ENCODE peak calls at places on chromosomes 13 and 19, in eight cellular contexts. One of them, this sample, is unnamed.

GRCh38 chr13:29958476-29958875 is 108.1 kb upstream of the UBL3 start:
- DNase-seq in foreskin fibroblast: no peak
- DNase-seq in IMR-90: no peak
- DNase-seq in mucosa of descending colon: no peak
- DNase-seq in left lung: no peak
- DNase-seq in BJ: no peak
- DNase-seq in HFF-Myc: no peak
- DNase-seq in mammary epithelial cell: no peak
- DNase-seq in this sample: no peak

GRCh38 chr13:57087006-57087405 is 53.7 kb upstream of the PRR20A start:
- DNase-seq in foreskin fibroblast: no peak
- DNase-seq in IMR-90: no peak
- DNase-seq in mucosa of descending colon: no peak
- DNase-seq in left lung: no peak
- DNase-seq in BJ: no peak
- DNase-seq in HFF-Myc: no peak
- DNase-seq in mammary epithelial cell: no peak
- DNase-seq in this sample: no peak

GRCh38 chr13:99614465-99614885 is 113.2 kb downstream of the TM9SF2 start:
- DNase-seq in foreskin fibroblast: no peak
- DNase-seq in IMR-90: no peak
- DNase-seq in mucosa of descending colon: no peak
- DNase-seq in left lung: no peak
- DNase-seq in BJ: no peak
- DNase-seq in HFF-Myc: no peak
- DNase-seq in mammary epithelial cell: peak; percentile 91
- DNase-seq in this sample: no peak

GRCh38 chr19:46546194-46546896 is 50.7 kb upstream of the PNMA8B start:
- DNase-seq in foreskin fibroblast: peak; percentile 16
- DNase-seq in IMR-90: peak; percentile 14
- DNase-seq in mucosa of descending colon: no peak
- DNase-seq in left lung: peak; percentile 70
- DNase-seq in BJ: no peak
- DNase-seq in HFF-Myc: no peak
- DNase-seq in mammary epithelial cell: peak; percentile 54
- DNase-seq in this sample: no peak

GRCh38 chr13:113761136-113761535 is 2.1 kb downstream of the TMEM255B start:
- DNase-seq in foreskin fibroblast: no peak
- DNase-seq in IMR-90: no peak
- DNase-seq in mucosa of descending colon: no peak
- DNase-seq in left lung: no peak
- DNase-seq in BJ: no peak
- DNase-seq in HFF-Myc: no peak
- DNase-seq in mammary epithelial cell: no peak
- DNase-seq in this sample: no peak

GRCh38 chr13:48838193-48839000 is 137.3 kb upstream of the FNDC3A start:
- DNase-seq in foreskin fibroblast: peak; percentile 9
- DNase-seq in IMR-90: peak; percentile 82
- DNase-seq in mucosa of descending colon: no peak
- DNase-seq in left lung: no peak
- DNase-seq in BJ: no peak
- DNase-seq in HFF-Myc: peak; percentile 44
- DNase-seq in mammary epithelial cell: no peak
- DNase-seq in this sample: no peak

GRCh38 chr13:28582225-28582891 is 76.6 kb upstream of the POMP start:
- DNase-seq in foreskin fibroblast: no peak
- DNase-seq in IMR-90: peak; percentile 53
- DNase-seq in mucosa of descending colon: no peak
- DNase-seq in left lung: no peak
- DNase-seq in BJ: no peak
- DNase-seq in HFF-Myc: no peak
- DNase-seq in mammary epithelial cell: no peak
- DNase-seq in this sample: peak; percentile 21

GRCh38 chr13:32471187-32471922 is 43.4 kb upstream of the N4BP2L1 start:
- DNase-seq in foreskin fibroblast: peak; percentile 16
- DNase-seq in IMR-90: peak; percentile 67
- DNase-seq in mucosa of descending colon: no peak
- DNase-seq in left lung: peak; percentile 43
- DNase-seq in BJ: no peak
- DNase-seq in HFF-Myc: no peak
- DNase-seq in mammary epithelial cell: no peak
- DNase-seq in this sample: peak; percentile 59

GRCh38 chr13:65605386-65605785 is 1624.8 kb downstream of the PCDH9 start:
- DNase-seq in foreskin fibroblast: no peak
- DNase-seq in IMR-90: peak; percentile 3
- DNase-seq in mucosa of descending colon: no peak
- DNase-seq in left lung: no peak
- DNase-seq in BJ: no peak
- DNase-seq in HFF-Myc: no peak
- DNase-seq in mammary epithelial cell: no peak
- DNase-seq in this sample: no peak

GRCh38 chr19:10805075-10805757 is 30.8 kb downstream of the TMED1 start:
- DNase-seq in foreskin fibroblast: no peak
- DNase-seq in IMR-90: no peak
- DNase-seq in mucosa of descending colon: no peak
- DNase-seq in left lung: peak; percentile 54
- DNase-seq in BJ: no peak
- DNase-seq in HFF-Myc: no peak
- DNase-seq in mammary epithelial cell: no peak
- DNase-seq in this sample: no peak

GRCh38 chr13:108533842-108534241 is 95.6 kb upstream of the MYO16 start:
- DNase-seq in foreskin fibroblast: no peak
- DNase-seq in IMR-90: no peak
- DNase-seq in mucosa of descending colon: no peak
- DNase-seq in left lung: no peak
- DNase-seq in BJ: no peak
- DNase-seq in HFF-Myc: no peak
- DNase-seq in mammary epithelial cell: no peak
- DNase-seq in this sample: no peak

GRCh38 chr13:94065741-94066140 is 413.7 kb downstream of the DCT start:
- DNase-seq in foreskin fibroblast: peak; percentile 47
- DNase-seq in IMR-90: peak; percentile 78
- DNase-seq in mucosa of descending colon: no peak
- DNase-seq in left lung: no peak
- DNase-seq in BJ: no peak
- DNase-seq in HFF-Myc: no peak
- DNase-seq in mammary epithelial cell: no peak
- DNase-seq in this sample: no peak

GRCh38 chr13:46659413-46660065 is 106.6 kb downstream of the LRCH1 start:
- DNase-seq in foreskin fibroblast: no peak
- DNase-seq in IMR-90: no peak
- DNase-seq in mucosa of descending colon: no peak
- DNase-seq in left lung: no peak
- DNase-seq in BJ: no peak
- DNase-seq in HFF-Myc: no peak
- DNase-seq in mammary epithelial cell: no peak
- DNase-seq in this sample: no peak

GRCh38 chr19:18418725-18419194 is 438 bp upstream of the SSBP4 start:
- DNase-seq in foreskin fibroblast: no peak
- DNase-seq in IMR-90: no peak
- DNase-seq in mucosa of descending colon: peak; percentile 77
- DNase-seq in left lung: no peak
- DNase-seq in BJ: no peak
- DNase-seq in HFF-Myc: no peak
- DNase-seq in mammary epithelial cell: no peak
- DNase-seq in this sample: no peak

GRCh38 chr13:44068737-44069136 is 189.0 kb downstream of the LACC1 start:
- DNase-seq in foreskin fibroblast: peak; percentile 48
- DNase-seq in IMR-90: peak; percentile 86
- DNase-seq in mucosa of descending colon: no peak
- DNase-seq in left lung: no peak
- DNase-seq in BJ: peak; percentile 34
- DNase-seq in HFF-Myc: no peak
- DNase-seq in mammary epithelial cell: peak; percentile 73
- DNase-seq in this sample: peak; percentile 45

GRCh38 chr19:34365463-34366401 is 736 bp downstream of the GPI start:
- DNase-seq in foreskin fibroblast: peak; percentile 34
- DNase-seq in IMR-90: peak; percentile 32
- DNase-seq in mucosa of descending colon: peak; percentile 79
- DNase-seq in left lung: peak; percentile 57
- DNase-seq in BJ: no peak
- DNase-seq in HFF-Myc: no peak
- DNase-seq in mammary epithelial cell: peak; percentile 31
- DNase-seq in this sample: no peak

GRCh38 chr19:34363094-34363493 is 1.9 kb upstream of the GPI start:
- DNase-seq in foreskin fibroblast: no peak
- DNase-seq in IMR-90: no peak
- DNase-seq in mucosa of descending colon: no peak
- DNase-seq in left lung: no peak
- DNase-seq in BJ: no peak
- DNase-seq in HFF-Myc: no peak
- DNase-seq in mammary epithelial cell: no peak
- DNase-seq in this sample: no peak

GRCh38 chr19:34363930-34364329 is 1.1 kb upstream of the GPI start:
- DNase-seq in foreskin fibroblast: no peak
- DNase-seq in IMR-90: no peak
- DNase-seq in mucosa of descending colon: no peak
- DNase-seq in left lung: no peak
- DNase-seq in BJ: no peak
- DNase-seq in HFF-Myc: no peak
- DNase-seq in mammary epithelial cell: no peak
- DNase-seq in this sample: no peak

GRCh38 chr19:34364462-34364829 is 550 bp upstream of the GPI start:
- DNase-seq in foreskin fibroblast: no peak
- DNase-seq in IMR-90: no peak
- DNase-seq in mucosa of descending colon: no peak
- DNase-seq in left lung: no peak
- DNase-seq in BJ: no peak
- DNase-seq in HFF-Myc: no peak
- DNase-seq in mammary epithelial cell: no peak
- DNase-seq in this sample: no peak

GRCh38 chr19:34364830-34365462 is at the start of gene GPI:
- DNase-seq in foreskin fibroblast: peak; percentile 33
- DNase-seq in IMR-90: peak; percentile 24
- DNase-seq in mucosa of descending colon: peak; percentile 80
- DNase-seq in left lung: peak; percentile 64
- DNase-seq in BJ: no peak
- DNase-seq in HFF-Myc: no peak
- DNase-seq in mammary epithelial cell: peak; percentile 53
- DNase-seq in this sample: no peak
- H3K4me3 ChIP-seq in foreskin fibroblast: peak within 1 kb of the TSS; percentile 80
- H3K4me3 ChIP-seq in IMR-90: peak within 1 kb of the TSS; percentile 99
- H3K4me3 ChIP-seq in mucosa of descending colon: peak within 1 kb of the TSS; percentile 90
- H3K4me3 ChIP-seq in left lung: peak within 1 kb of the TSS; percentile 97
- H3K4me3 ChIP-seq in BJ: peak within 1 kb of the TSS; percentile 83
- H3K4me3 ChIP-seq in HFF-Myc: peak within 1 kb of the TSS; percentile 90
- H3K4me3 ChIP-seq in mammary epithelial cell: peak within 1 kb of the TSS; percentile 83
- H3K4me3 ChIP-seq in this sample: peak within 1 kb of the TSS; percentile 90

GRCh38 chr19:4454621-4454951 is 3.0 kb downstream of the UBXN6 start:
- DNase-seq in foreskin fibroblast: no peak
- DNase-seq in IMR-90: no peak
- DNase-seq in mucosa of descending colon: no peak
- DNase-seq in left lung: no peak
- DNase-seq in BJ: no peak
- DNase-seq in HFF-Myc: no peak
- DNase-seq in mammary epithelial cell: no peak
- DNase-seq in this sample: no peak

GRCh38 chr19:4456843-4457653 is 546 bp downstream of the UBXN6 start:
- DNase-seq in foreskin fibroblast: peak; percentile 45
- DNase-seq in IMR-90: peak; percentile 56
- DNase-seq in mucosa of descending colon: peak; percentile 77
- DNase-seq in left lung: peak; percentile 63
- DNase-seq in BJ: no peak
- DNase-seq in HFF-Myc: no peak
- DNase-seq in mammary epithelial cell: peak; percentile 25
- DNase-seq in this sample: peak; percentile 35

GRCh38 chr19:4456566-4456842 is 1.1 kb downstream of the UBXN6 start:
- DNase-seq in foreskin fibroblast: peak; percentile 54
- DNase-seq in IMR-90: peak; percentile 75
- DNase-seq in mucosa of descending colon: no peak
- DNase-seq in left lung: peak; percentile 62
- DNase-seq in BJ: no peak
- DNase-seq in HFF-Myc: no peak
- DNase-seq in mammary epithelial cell: peak; percentile 54
- DNase-seq in this sample: peak; percentile 36

GRCh38 chr19:4454952-4455738 is 2.4 kb downstream of the UBXN6 start:
- DNase-seq in foreskin fibroblast: peak; percentile 78
- DNase-seq in IMR-90: peak; percentile 62
- DNase-seq in mucosa of descending colon: no peak
- DNase-seq in left lung: no peak
- DNase-seq in BJ: peak; percentile 31
- DNase-seq in HFF-Myc: no peak
- DNase-seq in mammary epithelial cell: peak; percentile 60
- DNase-seq in this sample: peak; percentile 57

GRCh38 chr19:4455742-4456565 is 1.6 kb downstream of the UBXN6 start:
- DNase-seq in foreskin fibroblast: peak; percentile 81
- DNase-seq in IMR-90: peak; percentile 84
- DNase-seq in mucosa of descending colon: no peak
- DNase-seq in left lung: peak; percentile 68
- DNase-seq in BJ: peak; percentile 14
- DNase-seq in HFF-Myc: no peak
- DNase-seq in mammary epithelial cell: peak; percentile 43
- DNase-seq in this sample: peak; percentile 73
- H3K4me3 ChIP-seq in foreskin fibroblast: peak overlapping the region; percentile 73
- H3K4me3 ChIP-seq in IMR-90: peak overlapping the region; percentile 97
- H3K4me3 ChIP-seq in mucosa of descending colon: no peak overlapping the region
- H3K4me3 ChIP-seq in left lung: peak overlapping the region; percentile 62
- H3K4me3 ChIP-seq in BJ: peak overlapping the region; percentile 74
- H3K4me3 ChIP-seq in HFF-Myc: peak overlapping the region; percentile 81
- H3K4me3 ChIP-seq in mammary epithelial cell: peak overlapping the region; percentile 74
- H3K4me3 ChIP-seq in this sample: peak overlapping the region; percentile 89

GRCh38 chr19:27795369-27795768 is 1417.6 kb downstream of the UQCRFS1 start:
- DNase-seq in foreskin fibroblast: no peak
- DNase-seq in IMR-90: no peak
- DNase-seq in mucosa of descending colon: no peak
- DNase-seq in left lung: no peak
- DNase-seq in BJ: no peak
- DNase-seq in HFF-Myc: no peak
- DNase-seq in mammary epithelial cell: no peak
- DNase-seq in this sample: no peak
- H3K4me3 ChIP-seq in foreskin fibroblast: peak overlapping the region; percentile 98
- H3K4me3 ChIP-seq in IMR-90: no peak overlapping the region
- H3K4me3 ChIP-seq in mucosa of descending colon: no peak overlapping the region
- H3K4me3 ChIP-seq in left lung: no peak overlapping the region
- H3K4me3 ChIP-seq in BJ: no peak overlapping the region
- H3K4me3 ChIP-seq in HFF-Myc: peak overlapping the region; percentile 96
- H3K4me3 ChIP-seq in mammary epithelial cell: peak overlapping the region; percentile 80
- H3K4me3 ChIP-seq in this sample: no peak overlapping the region

DNA sequence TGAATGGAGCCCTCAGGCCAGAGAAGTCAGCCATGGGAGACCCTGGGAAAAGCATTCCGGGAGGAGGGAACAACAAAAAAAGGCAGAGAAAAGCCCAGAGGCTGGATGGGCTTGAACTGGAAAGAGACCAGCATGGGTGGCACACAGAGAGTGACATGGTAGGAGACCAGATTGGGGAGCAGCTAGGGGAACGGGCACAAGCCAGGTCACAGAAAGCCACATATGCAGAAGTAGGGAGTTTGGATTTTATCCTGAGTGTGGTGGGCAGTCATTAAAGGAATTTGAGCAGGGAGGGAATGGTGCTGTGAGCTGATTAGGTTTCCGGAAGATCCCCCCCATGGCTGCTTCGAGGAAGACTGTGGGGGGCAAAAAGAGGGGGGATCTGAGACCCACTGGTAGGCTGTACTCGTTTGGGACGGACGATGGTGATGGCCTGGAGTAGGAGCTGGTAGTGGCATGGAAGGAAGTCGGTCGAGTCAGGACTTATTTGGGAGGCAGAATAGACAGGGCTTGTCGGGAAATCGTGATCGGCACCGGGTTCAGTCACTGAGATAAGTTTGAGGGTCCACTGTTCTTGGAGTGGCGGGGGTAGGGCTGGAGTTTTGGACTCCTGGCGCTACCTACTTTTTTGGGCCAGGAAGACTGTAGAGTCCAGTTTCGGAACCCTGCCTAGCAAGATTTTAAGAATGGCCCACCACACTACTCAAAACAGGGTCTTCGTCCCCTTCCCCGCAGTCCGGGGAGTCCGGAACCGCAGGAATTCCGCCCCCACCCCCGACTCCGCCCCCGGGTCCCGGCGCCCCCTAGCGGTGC is 949 bp downstream of the SERTAD1 start:
- DNase-seq in foreskin fibroblast: no peak
- DNase-seq in IMR-90: peak; percentile 13
- DNase-seq in mucosa of descending colon: no peak
- DNase-seq in left lung: no peak
- DNase-seq in BJ: no peak
- DNase-seq in HFF-Myc: no peak
- DNase-seq in mammary epithelial cell: no peak
- DNase-seq in this sample: no peak
- H3K4me3 ChIP-seq in foreskin fibroblast: peak overlapping the region; percentile 91
- H3K4me3 ChIP-seq in IMR-90: peak overlapping the region; percentile 71
- H3K4me3 ChIP-seq in mucosa of descending colon: peak overlapping the region; percentile 85
- H3K4me3 ChIP-seq in left lung: peak overlapping the region; percentile 90
- H3K4me3 ChIP-seq in BJ: peak overlapping the region; percentile 61
- H3K4me3 ChIP-seq in HFF-Myc: peak overlapping the region; percentile 88
- H3K4me3 ChIP-seq in mammary epithelial cell: peak overlapping the region; percentile 92
- H3K4me3 ChIP-seq in this sample: peak overlapping the region; percentile 59

This sample was measured in skeletal muscle cell.